ENCODE peak calls at places on chromosome 16, in four cellular contexts. B, T, I and Z are unnamed samples.

GRCh38 chr16:88790312-88791150 is 5.5 kb upstream of the PIEZO1 start:
- DNase-seq in B (no peak), T (no peak), I (no peak), Z (peak)

GRCh38 chr16:69187387-69187890 is 475 bp downstream of the SNTB2 start:
- DNase-seq in B (no peak), T (peak), I (peak), Z (peak)

GRCh38 chr16:8568231-8568617 is 22.1 kb downstream of the TMEM114 start:
- DNase-seq in B (peak), T (no peak), I (no peak), Z (no peak)

GRCh38 chr16:52861614-52862022 is 191.1 kb downstream of the CHD9NB start:
- DNase-seq in B (peak), T (peak), I (peak), Z (no peak)

GRCh38 chr16:76614255-76614654 is 337.1 kb downstream of the CNTNAP4 start:
- DNase-seq in B (no peak), T (peak), I (no peak), Z (no peak)

GRCh38 chr16:75687361-75687760 is 10.6 kb upstream of the CPHXL2 start:
- DNase-seq in B (no peak), T (no peak), I (no peak), Z (no peak)

GRCh38 chr16:11004957-11005610 is 60.7 kb downstream of the CLEC16A start:
- DNase-seq in B (peak), T (no peak), I (no peak), Z (peak)

GRCh38 chr16:87445486-87445885 is 47.3 kb downstream of the ZCCHC14 start:
- DNase-seq in B (peak), T (no peak), I (no peak), Z (peak)

GRCh38 chr16:70381604-70382342 is 35.1 kb downstream of the DDX19A start:
- DNase-seq in B (no peak), T (no peak), I (peak), Z (no peak)

GRCh38 chr16:46923513-46924295 is 39.5 kb downstream of the GPT2 start:
- DNase-seq in B (peak), T (no peak), I (no peak), Z (no peak)

GRCh38 chr16:22685162-22685830 is 128.7 kb upstream of the HS3ST2 start:
- DNase-seq in B (peak), T (no peak), I (no peak), Z (peak)

GRCh38 chr16:74577882-74578366 is 29.0 kb downstream of the GLG1 start:
- DNase-seq in B (peak), T (no peak), I (no peak), Z (peak)

GRCh38 chr16:351804-352520 is 561 bp downstream of the AXIN1 start:
- DNase-seq in B (no peak), T (no peak), I (no peak), Z (no peak)

GRCh38 chr16:81403601-81404391 is 40.8 kb upstream of the CMIP start:
- DNase-seq in B (peak), T (peak), I (peak), Z (peak)